ENCODE peak calls at places on chromosomes 13 and 19, in seven cellular contexts. L is heart left ventricle, V is NB4, O is breast epithelium, X is sigmoid colon, G is endothelial cell of umbilical vein, F is stomach. J is an unnamed sample.

GRCh38 chr13:110665491-110666254 is 40.2 kb downstream of the CARS2 start:
- DNase-seq in X (no peak), F (no peak), L (no peak), O (no peak), G (no peak), V (no peak), J (no peak)

GRCh38 chr13:51958217-51958547 is 53.1 kb downstream of the ATP7B start:
- DNase-seq in G (no peak), V (no peak), O (no peak), L (no peak), F (peak), X (no peak), J (no peak)

GRCh38 chr19:38082256-38083118 is 141.5 kb downstream of the DPF1 start:
- DNase-seq in F (no peak), G (no peak), X (no peak), L (no peak), O (no peak), V (no peak), J (no peak)

GRCh38 chr13:43085545-43085944 is 62.2 kb downstream of the DNAJC15 start:
- DNase-seq in F (no peak), L (no peak), G (peak), X (no peak), O (no peak), V (peak), J (no peak)

GRCh38 chr19:49585023-49585422 is 3.9 kb downstream of the PRRG2 start:
- DNase-seq in V (no peak), F (no peak), G (no peak), X (no peak), O (no peak), L (no peak), J (no peak)

GRCh38 chr13:110650436-110650835 is 35.1 kb downstream of the NAXD start:
- DNase-seq in X (peak), G (no peak), L (no peak), F (no peak), O (no peak), V (no peak), J (no peak)

GRCh38 chr13:68995972-68996670 is 1111.5 kb upstream of the ATXN8OS start:
- DNase-seq in X (no peak), G (no peak), O (no peak), F (no peak), V (no peak), L (no peak), J (no peak)

GRCh38 chr13:110228936-110229904 is 77.7 kb downstream of the COL4A1 start:
- DNase-seq in V (no peak), O (no peak), X (no peak), G (no peak), L (no peak), F (no peak), J (no peak)

GRCh38 chr13:105982219-105982618 is 553.2 kb downstream of the EFNB2 start:
- DNase-seq in F (no peak), O (no peak), L (no peak), V (peak), G (no peak), X (no peak), J (no peak)

GRCh38 chr13:52447815-52448552 is 2.5 kb downstream of the VPS36 start:
- DNase-seq in L (no peak), G (no peak), V (peak), O (no peak), X (no peak), F (no peak), J (no peak)

GRCh38 chr13:63433546-63434150 is 2018.0 kb upstream of the PCDH20 start:
- DNase-seq in G (peak), O (no peak), F (no peak), L (no peak), V (no peak), X (no peak), J (no peak)

GRCh38 chr13:30165791-30166190 is 141.6 kb downstream of the KATNAL1 start:
- DNase-seq in V (no peak), G (no peak), F (no peak), O (no peak), L (no peak), X (no peak), J (no peak)

GRCh38 chr13:65378943-65379519 is 1851.1 kb downstream of the PCDH9 start:
- DNase-seq in X (no peak), G (peak), F (no peak), L (no peak), V (peak), O (no peak), J (no peak)

GRCh38 chr13:93262729-93263128 is 36.1 kb downstream of the GPC6 start:
- DNase-seq in V (no peak), G (no peak), F (no peak), O (no peak), X (no peak), L (no peak), J (no peak)

GRCh38 chr13:99067160-99067985 is 89.5 kb upstream of the DOCK9 start:
- DNase-seq in X (no peak), L (no peak), V (no peak), O (no peak), G (no peak), F (no peak), J (no peak)

DNA sequence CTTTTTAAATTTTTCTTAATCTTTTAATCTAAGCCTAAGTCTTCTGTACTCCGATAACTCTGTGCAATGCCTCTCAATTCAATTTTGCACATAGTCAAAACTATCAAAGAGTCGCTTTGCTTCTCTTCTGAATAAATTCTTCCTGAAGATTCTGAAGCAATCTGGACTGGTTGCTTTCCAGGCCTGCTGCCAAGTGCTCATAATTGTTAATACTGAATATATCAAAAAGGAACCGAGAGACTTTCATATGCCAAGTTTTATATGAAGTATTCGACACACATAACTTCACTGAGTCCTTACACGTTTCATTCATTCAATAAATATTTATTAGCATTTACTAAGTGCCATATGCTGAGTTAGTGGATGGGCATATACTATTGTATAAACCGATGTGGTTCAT is 91.3 kb downstream of the EDNRB start:
- DNase-seq in X (no peak), F (no peak), O (no peak), V (no peak), L (peak), G (peak), J (no peak)
- TF ChIP-seq POLR2A in X (no peak), F (no peak), O (no peak), V (no peak), L (no peak), G (no peak), J (no peak)

GRCh38 chr19:47256688-47257410 is 524 bp downstream of the CCDC9 start:
- DNase-seq in V (peak), X (peak), F (peak), G (peak), L (peak), O (peak), J (peak)
- TF ChIP-seq CTCF in V (no peak), X (no peak), F (no peak), G (no peak), L (no peak), O (no peak), J (no peak)

GRCh38 chr19:19300613-19301012 is 19.7 kb downstream of the SUGP1 start:
- DNase-seq in O (no peak), F (no peak), V (no peak), X (no peak), G (no peak), L (no peak), J (no peak)

GRCh38 chr19:19294914-19295313 is 21.8 kb upstream of the TM6SF2 start:
- DNase-seq in X (no peak), O (no peak), F (no peak), G (no peak), V (no peak), L (no peak), J (peak)

GRCh38 chr19:19292607-19293006 is 19.5 kb upstream of the TM6SF2 start:
- DNase-seq in O (no peak), F (no peak), L (no peak), V (no peak), G (no peak), X (no peak), J (no peak)

GRCh38 chr19:19296953-19297689 is 23.2 kb downstream of the SUGP1 start:
- DNase-seq in L (no peak), F (no peak), X (no peak), G (no peak), V (no peak), O (no peak), J (peak)

GRCh38 chr19:19297759-19298158 is 22.6 kb downstream of the SUGP1 start:
- DNase-seq in G (no peak), O (no peak), F (no peak), V (no peak), X (no peak), L (no peak), J (no peak)
- TF ChIP-seq POLR2A in G (no peak), O (no peak), F (no peak), V (no peak), X (no peak), L (no peak), J (no peak)

DNA sequence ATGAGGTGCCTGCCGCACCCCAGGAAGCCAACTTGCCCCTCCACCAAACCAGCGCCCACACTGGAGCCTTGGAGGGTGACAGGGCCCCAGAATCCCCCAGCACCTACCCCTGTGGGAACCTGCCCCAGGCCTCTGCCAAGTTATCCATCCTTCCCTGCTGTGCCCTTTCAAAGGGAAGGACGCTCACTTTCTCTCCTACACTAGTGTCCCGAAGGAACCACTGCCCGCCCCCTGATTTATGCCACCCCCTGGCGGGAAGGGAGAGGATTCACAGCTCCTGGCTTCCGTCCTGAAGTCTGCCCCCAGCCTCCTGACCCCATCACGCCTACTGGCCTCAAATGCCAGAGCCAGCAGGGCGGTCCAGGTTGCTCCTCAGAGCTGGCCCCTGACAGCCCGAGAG is 1.4 kb downstream of the EVI5L start:
- DNase-seq in L (no peak), X (no peak), F (peak), V (peak), O (no peak), G (no peak), J (peak)
- TF ChIP-seq CTCF in L (no peak), X (no peak), F (no peak), V (peak), O (no peak), G (peak), J (no peak)

GRCh38 chr19:4396949-4397783 is 3.2 kb downstream of the SH3GL1 start:
- DNase-seq in X (no peak), V (no peak), G (no peak), F (no peak), L (peak), O (no peak), J (no peak)

GRCh38 chr19:4403005-4403761 is 743 bp downstream of the CHAF1A start:
- DNase-seq in V (peak), X (no peak), F (no peak), O (no peak), L (peak), G (no peak), J (no peak)

GRCh38 chr19:4402171-4403004 is at the start of gene CHAF1A:
- DNase-seq in X (peak), V (peak), O (peak), L (peak), F (peak), G (peak), J (peak)

GRCh38 chr19:4401482-4402170 is 814 bp upstream of the CHAF1A start:
- DNase-seq in X (no peak), F (no peak), O (no peak), G (no peak), L (no peak), V (no peak), J (no peak)

DNA sequence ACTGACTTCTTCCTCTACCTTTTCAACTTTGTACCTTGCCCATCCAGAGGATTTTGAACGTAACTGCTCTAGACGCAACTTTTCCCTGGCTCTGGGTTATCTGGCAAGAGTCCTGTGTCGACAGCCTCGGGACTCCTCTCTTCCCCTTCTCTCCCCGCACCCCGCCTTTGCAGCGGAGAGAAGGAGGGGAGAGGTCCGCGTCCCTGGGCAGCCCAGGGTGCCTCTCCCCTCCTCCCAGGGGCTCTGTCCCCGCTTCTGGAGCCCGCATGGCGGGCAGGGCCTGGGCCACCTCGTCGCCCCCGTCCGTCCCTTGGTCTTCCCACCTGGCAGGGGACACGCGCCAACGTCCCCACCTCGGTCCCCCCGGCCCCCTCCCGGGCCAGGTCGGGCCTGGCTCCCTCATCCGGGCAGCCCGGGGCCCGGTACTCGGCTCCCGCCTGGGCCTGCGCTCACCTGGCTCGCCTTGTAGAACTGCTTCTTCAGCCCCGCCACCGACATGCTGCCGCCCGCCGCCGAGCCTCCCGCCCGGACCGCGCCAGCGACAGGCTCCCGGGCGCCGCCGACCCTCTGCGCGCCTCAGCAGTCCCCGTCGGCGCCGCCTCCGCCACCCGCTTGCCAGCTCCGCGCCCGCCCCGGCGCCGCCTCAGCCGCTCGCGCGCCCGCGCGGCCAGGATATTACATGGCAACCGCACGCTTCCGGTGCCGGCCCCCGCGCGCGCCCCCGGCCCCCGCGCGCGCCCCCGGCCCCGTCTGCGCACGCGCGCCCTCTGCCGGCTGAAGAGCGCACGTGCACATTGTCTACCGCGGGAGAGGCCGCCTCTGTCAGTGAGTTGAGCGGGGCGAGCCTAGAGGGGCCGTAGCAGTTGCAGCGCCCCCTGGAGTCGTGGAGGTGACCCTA is at the start of gene SH3GL1:
- DNase-seq in X (peak), O (peak), G (peak), F (peak), V (peak), L (peak), J (peak)
- TF ChIP-seq POLR2A in X (no peak), O (no peak), G (peak), F (no peak), V (peak), L (no peak), J (peak)

GRCh38 chr13:39600766-39601165 is 2.2 kb downstream of the LHFPL6 start:
- DNase-seq in G (no peak), L (peak), O (no peak), V (no peak), F (no peak), X (peak), J (no peak)

GRCh38 chr13:39599842-39600241 is 3.2 kb downstream of the LHFPL6 start:
- DNase-seq in L (no peak), G (no peak), X (no peak), V (no peak), F (no peak), O (no peak), J (no peak)

GRCh38 chr13:39597828-39598227 is 5.2 kb downstream of the LHFPL6 start:
- DNase-seq in V (no peak), O (no peak), F (no peak), G (peak), L (no peak), X (no peak), J (no peak)

GRCh38 chr13:39596685-39597084 is 6.3 kb downstream of the LHFPL6 start:
- DNase-seq in G (no peak), V (no peak), L (no peak), F (no peak), O (no peak), X (no peak), J (no peak)

DNA sequence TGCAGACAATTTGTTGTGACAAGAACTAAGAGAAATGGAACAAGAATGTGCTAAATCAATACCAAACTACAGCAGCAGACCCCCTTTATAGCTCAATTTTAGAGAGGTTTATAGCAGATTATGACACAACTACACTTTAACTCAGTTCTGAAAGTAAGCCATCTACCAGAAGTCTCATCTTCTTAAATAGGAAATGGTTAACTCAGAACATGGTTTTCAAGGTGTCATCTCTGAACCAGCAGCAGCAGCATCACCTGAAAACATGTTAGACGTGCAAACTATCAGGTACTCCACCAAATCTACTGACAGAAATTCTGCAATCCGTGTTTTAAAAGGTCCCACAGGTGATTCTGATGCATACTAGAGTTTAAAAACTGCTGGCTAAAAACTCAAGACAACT is 6.8 kb downstream of the LHFPL6 start:
- DNase-seq in V (no peak), O (no peak), X (no peak), L (no peak), F (no peak), G (no peak), J (no peak)
- TF ChIP-seq CTCF in V (no peak), O (no peak), X (no peak), L (no peak), F (no peak), G (no peak), J (no peak)

DNA sequence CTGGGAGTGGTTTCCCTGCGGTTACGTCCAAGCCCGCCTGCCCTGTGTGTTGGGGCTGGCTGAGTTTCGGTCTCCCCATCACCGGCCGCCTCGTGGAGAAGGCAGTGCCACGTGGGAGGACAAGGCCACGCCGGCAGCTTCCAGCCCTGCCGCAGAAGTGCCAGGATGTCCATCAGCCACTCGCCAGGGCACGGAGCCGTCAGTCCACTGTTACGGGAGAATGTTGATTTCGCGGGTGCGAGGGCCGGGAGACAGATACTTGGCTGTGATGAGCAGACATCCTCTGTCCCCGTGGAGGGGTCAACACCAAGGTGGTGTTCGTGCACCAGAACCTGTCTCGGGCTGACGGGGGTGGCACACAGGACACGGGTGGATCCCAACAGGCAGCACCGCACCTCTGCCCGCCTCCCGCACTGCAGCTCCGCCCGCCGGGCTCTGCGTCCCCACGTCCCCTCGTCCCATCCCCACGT is 86.4 kb upstream of the MCF2L start:
- DNase-seq in L (no peak), X (no peak), G (no peak), V (no peak), F (no peak), O (no peak), J (no peak)
- TF ChIP-seq POLR2A in L (no peak), X (no peak), G (no peak), V (no peak), F (no peak), O (no peak), J (no peak)

J was measured in right lobe of liver.